ENCODE peak calls at places on chromosomes 3 and 15, in five cellular contexts. F is ovary, K is NCI-H1105 treated with DMSO at 0.1 percent for 48 hours, A is mesothelial cell of epicardium, N is stomach. O is an unnamed sample.

GRCh38 chr3:48881006-48881405 is 17.7 kb downstream of the SLC25A20 start:
- DNase-seq in F (no peak), N (no peak), K (no peak), A (no peak), O (no peak)

GRCh38 chr3:30453364-30454039 is 152.9 kb upstream of the TGFBR2 start:
- DNase-seq in A (no peak), F (no peak), N (no peak), K (no peak), O (no peak)

GRCh38 chr15:64443747-64444621 is 16.4 kb upstream of the ZNF609 start:
- DNase-seq in A (no peak), N (no peak), F (no peak), K (no peak), O (no peak)

GRCh38 chr3:124829819-124830554 is 57.2 kb downstream of the ITGB5 start:
- DNase-seq in A (no peak), N (no peak), F (no peak), K (no peak), O (no peak)

GRCh38 chr15:22253676-22254408 is 173.5 kb downstream of the OR4M2 start:
- DNase-seq in F (no peak), K (no peak), N (no peak), A (no peak), O (no peak)

GRCh38 chr3:173770796-173771573 is 373.4 kb downstream of the NLGN1 start:
- DNase-seq in A (no peak), F (no peak), K (no peak), N (no peak), O (no peak)

GRCh38 chr3:149377408-149378111 is at the start of gene TM4SF1:
- DNase-seq in K (peak), A (no peak), N (peak), F (peak), O (peak)

GRCh38 chr3:135491478-135491877 is 474.1 kb upstream of the PPP2R3A start:
- DNase-seq in F (no peak), K (no peak), N (no peak), A (no peak), O (no peak)

GRCh38 chr3:9902372-9903237 is at the start of gene IL17RE:
- DNase-seq in A (no peak), K (no peak), N (peak), F (no peak), O (no peak)

O was measured in GOT3.